ENCODE peak calls at places on chromosome 19, in seven cellular contexts. I is NCI-H774, L is NCI-H187, D is GM12865, O is islet precursor cell, C is astrocyte of the cerebellum, V is left cardiac atrium. X is an unnamed sample.
A peak's percentile ranks its signal among the peaks of the same experiment; 100 is the strongest.

GRCh38 chr19:39967561-39967960 is 3.4 kb upstream of the PSMC4 start:
- DNase-seq in O (no peak), C (no peak), I (no peak), D (no peak), L (no peak), V (no peak), X (no peak)

GRCh38 chr19:56360841-56361240 is 32.5 kb downstream of the ZNF582 start:
- DNase-seq in L (no peak), O (no peak), I (no peak), D (no peak), C (no peak), V (no peak), X (no peak)

GRCh38 chr19:54633401-54633800 is 3.1 kb downstream of the LILRB1 start:
- DNase-seq in V (no peak), D (no peak), C (no peak), L (no peak), I (no peak), O (no peak), X (no peak)

GRCh38 chr19:7435602-7436001 is 53.2 kb downstream of the PEX11G start:
- DNase-seq in O (no peak), I (no peak), V (no peak), C (no peak), D (no peak), L (no peak), X (no peak)

GRCh38 chr19:16904599-16904998 is 15.8 kb downstream of the F2RL3 start:
- DNase-seq in L (no peak), D (no peak), O (no peak), C (no peak), I (no peak), V (no peak), X (no peak)

GRCh38 chr19:35908977-35909683 is 1.0 kb upstream of the TYROBP start:
- DNase-seq in I (no peak), V (peak; percentile 77), O (no peak), C (no peak), L (no peak), D (peak; percentile 78), X (peak; percentile 69)

GRCh38 chr19:45182758-45183157 is 4.2 kb downstream of the BLOC1S3 start:
- DNase-seq in D (no peak), I (no peak), O (no peak), C (no peak), V (no peak), L (no peak), X (no peak)

GRCh38 chr19:7995756-7996155 is 9.7 kb downstream of the ELAVL1 start:
- DNase-seq in V (no peak), L (no peak), C (no peak), O (no peak), I (no peak), D (no peak), X (no peak)

GRCh38 chr19:10805075-10805757 is 30.8 kb downstream of the TMED1 start:
- DNase-seq in V (no peak), O (no peak), D (no peak), I (no peak), C (no peak), L (no peak), X (no peak)

GRCh38 chr19:46296722-46297431 is at the start of gene HIF3A:
- DNase-seq in I (no peak), O (peak; percentile 94), C (no peak), D (no peak), L (no peak), V (peak; percentile 71), X (no peak)

GRCh38 chr19:4066682-4067395 is at the start of gene ZBTB7A:
- DNase-seq in D (peak; percentile 84), V (peak; percentile 90), I (peak; percentile 36), L (peak; percentile 52), O (peak; percentile 89), C (no peak), X (peak; percentile 89)

GRCh38 chr19:27744926-27745844 is 1467.8 kb downstream of the UQCRFS1 start:
- DNase-seq in I (no peak), V (no peak), L (no peak), D (no peak), C (no peak), O (peak; percentile 32), X (no peak)

GRCh38 chr19:29495091-29495490 is 30.7 kb upstream of the VSTM2B start:
- DNase-seq in V (no peak), D (no peak), L (no peak), I (no peak), O (no peak), C (no peak), X (no peak)

X was measured in Karpas-422.